ENCODE peak calls at places on chromosomes 1 and 21, in ten cellular contexts. One of them, this sample, is unnamed.

GRCh38 chr1:226337294-226337870 is 28.4 kb upstream of the LIN9 start:
- DNase-seq in OCI-LY7: no peak
- DNase-seq in AG04450: no peak
- DNase-seq in colonic mucosa: no peak
- DNase-seq in tibial nerve: no peak
- DNase-seq in PC-3: no peak
- DNase-seq in IMR-90: no peak
- DNase-seq in A549: no peak
- DNase-seq in heart left ventricle: no peak
- DNase-seq in CD8-positive, alpha-beta T cell: no peak
- DNase-seq in this sample: no peak

GRCh38 chr1:117365350-117366280 is 1.6 kb upstream of the MAN1A2 start:
- DNase-seq in A549: no peak
- DNase-seq in CD8-positive, alpha-beta T cell: no peak
- DNase-seq in heart left ventricle: no peak
- DNase-seq in PC-3: peak; percentile 16
- DNase-seq in IMR-90: peak; percentile 61
- DNase-seq in OCI-LY7: peak; percentile 13
- DNase-seq in colonic mucosa: no peak
- DNase-seq in AG04450: no peak
- DNase-seq in tibial nerve: no peak
- DNase-seq in this sample: no peak

GRCh38 chr1:216553040-216553439 is 129.8 kb upstream of the USH2A start:
- DNase-seq in colonic mucosa: no peak
- DNase-seq in A549: no peak
- DNase-seq in PC-3: no peak
- DNase-seq in tibial nerve: no peak
- DNase-seq in OCI-LY7: no peak
- DNase-seq in AG04450: no peak
- DNase-seq in heart left ventricle: no peak
- DNase-seq in IMR-90: no peak
- DNase-seq in CD8-positive, alpha-beta T cell: no peak
- DNase-seq in this sample: no peak

GRCh38 chr1:77833521-77834100 is 54.2 kb downstream of the MIGA1 start:
- DNase-seq in CD8-positive, alpha-beta T cell: no peak
- DNase-seq in colonic mucosa: no peak
- DNase-seq in heart left ventricle: no peak
- DNase-seq in A549: no peak
- DNase-seq in tibial nerve: no peak
- DNase-seq in OCI-LY7: no peak
- DNase-seq in PC-3: no peak
- DNase-seq in IMR-90: no peak
- DNase-seq in AG04450: no peak
- DNase-seq in this sample: no peak

GRCh38 chr1:78081980-78082860 is 36.5 kb downstream of the GIPC2 start:
- DNase-seq in colonic mucosa: no peak
- DNase-seq in heart left ventricle: no peak
- DNase-seq in AG04450: no peak
- DNase-seq in IMR-90: peak; percentile 62
- DNase-seq in PC-3: no peak
- DNase-seq in OCI-LY7: no peak
- DNase-seq in tibial nerve: no peak
- DNase-seq in A549: no peak
- DNase-seq in CD8-positive, alpha-beta T cell: no peak
- DNase-seq in this sample: no peak

GRCh38 chr1:39102537-39103320 is 76.6 kb downstream of the NDUFS5 start:
- DNase-seq in CD8-positive, alpha-beta T cell: no peak
- DNase-seq in AG04450: no peak
- DNase-seq in PC-3: peak; percentile 75
- DNase-seq in colonic mucosa: peak; percentile 34
- DNase-seq in OCI-LY7: peak; percentile 80
- DNase-seq in IMR-90: peak; percentile 83
- DNase-seq in tibial nerve: no peak
- DNase-seq in heart left ventricle: peak; percentile 39
- DNase-seq in A549: peak; percentile 67
- DNase-seq in this sample: no peak

GRCh38 chr21:37555672-37556261 is 189.2 kb downstream of the DYRK1A start:
- DNase-seq in heart left ventricle: no peak
- DNase-seq in colonic mucosa: no peak
- DNase-seq in tibial nerve: no peak
- DNase-seq in OCI-LY7: no peak
- DNase-seq in CD8-positive, alpha-beta T cell: no peak
- DNase-seq in IMR-90: no peak
- DNase-seq in AG04450: no peak
- DNase-seq in A549: no peak
- DNase-seq in PC-3: no peak
- DNase-seq in this sample: no peak

GRCh38 chr1:91685994-91686393 is 185.3 kb downstream of the CDC7 start:
- DNase-seq in CD8-positive, alpha-beta T cell: no peak
- DNase-seq in colonic mucosa: no peak
- DNase-seq in IMR-90: no peak
- DNase-seq in PC-3: peak; percentile 79
- DNase-seq in AG04450: no peak
- DNase-seq in A549: no peak
- DNase-seq in tibial nerve: no peak
- DNase-seq in OCI-LY7: no peak
- DNase-seq in heart left ventricle: no peak
- DNase-seq in this sample: no peak

GRCh38 chr1:21149430-21149861 is 27.3 kb downstream of the EIF4G3 start:
- DNase-seq in CD8-positive, alpha-beta T cell: no peak
- DNase-seq in A549: peak; percentile 67
- DNase-seq in PC-3: peak; percentile 74
- DNase-seq in colonic mucosa: peak; percentile 56
- DNase-seq in OCI-LY7: no peak
- DNase-seq in IMR-90: peak; percentile 56
- DNase-seq in heart left ventricle: no peak
- DNase-seq in AG04450: no peak
- DNase-seq in tibial nerve: no peak
- DNase-seq in this sample: no peak

GRCh38 chr1:236063919-236064673 is 794 bp downstream of the NID1 start:
- DNase-seq in colonic mucosa: peak; percentile 47
- DNase-seq in CD8-positive, alpha-beta T cell: no peak
- DNase-seq in A549: peak; percentile 36
- DNase-seq in tibial nerve: peak; percentile 52
- DNase-seq in heart left ventricle: peak; percentile 69
- DNase-seq in AG04450: no peak
- DNase-seq in OCI-LY7: no peak
- DNase-seq in PC-3: peak; percentile 47
- DNase-seq in IMR-90: peak; percentile 63
- DNase-seq in this sample: no peak

GRCh38 chr1:151641229-151641628 is 29.4 kb downstream of the SNX27 start:
- DNase-seq in tibial nerve: no peak
- DNase-seq in IMR-90: no peak
- DNase-seq in OCI-LY7: no peak
- DNase-seq in PC-3: peak; percentile 61
- DNase-seq in A549: no peak
- DNase-seq in CD8-positive, alpha-beta T cell: no peak
- DNase-seq in AG04450: no peak
- DNase-seq in heart left ventricle: no peak
- DNase-seq in colonic mucosa: no peak
- DNase-seq in this sample: no peak

GRCh38 chr1:212132040-212132439 is 96.5 kb downstream of the DTL start:
- DNase-seq in OCI-LY7: no peak
- DNase-seq in IMR-90: peak; percentile 22
- DNase-seq in A549: no peak
- DNase-seq in CD8-positive, alpha-beta T cell: no peak
- DNase-seq in heart left ventricle: no peak
- DNase-seq in AG04450: no peak
- DNase-seq in colonic mucosa: no peak
- DNase-seq in PC-3: no peak
- DNase-seq in tibial nerve: no peak
- DNase-seq in this sample: no peak

GRCh38 chr1:85465099-85465790 is at the start of gene DDAH1:
- DNase-seq in heart left ventricle: peak; percentile 55
- DNase-seq in IMR-90: peak; percentile 65
- DNase-seq in colonic mucosa: peak; percentile 83
- DNase-seq in A549: peak; percentile 55
- DNase-seq in tibial nerve: no peak
- DNase-seq in AG04450: no peak
- DNase-seq in CD8-positive, alpha-beta T cell: no peak
- DNase-seq in PC-3: peak; percentile 75
- DNase-seq in OCI-LY7: no peak
- DNase-seq in this sample: no peak

GRCh38 chr1:207813513-207813881 is 61.6 kb downstream of the CD46 start:
- DNase-seq in OCI-LY7: no peak
- DNase-seq in colonic mucosa: no peak
- DNase-seq in CD8-positive, alpha-beta T cell: no peak
- DNase-seq in tibial nerve: no peak
- DNase-seq in IMR-90: no peak
- DNase-seq in AG04450: no peak
- DNase-seq in A549: no peak
- DNase-seq in PC-3: no peak
- DNase-seq in heart left ventricle: no peak
- DNase-seq in this sample: no peak

GRCh38 chr1:207813946-207814345 is 62.1 kb downstream of the CD46 start:
- DNase-seq in PC-3: no peak
- DNase-seq in OCI-LY7: no peak
- DNase-seq in heart left ventricle: no peak
- DNase-seq in A549: no peak
- DNase-seq in AG04450: no peak
- DNase-seq in IMR-90: no peak
- DNase-seq in colonic mucosa: no peak
- DNase-seq in CD8-positive, alpha-beta T cell: no peak
- DNase-seq in tibial nerve: no peak
- DNase-seq in this sample: no peak

GRCh38 chr1:207811920-207812720 is 60.3 kb downstream of the CD46 start:
- DNase-seq in PC-3: peak; percentile 36
- DNase-seq in IMR-90: peak; percentile 32
- DNase-seq in A549: peak; percentile 60
- DNase-seq in colonic mucosa: no peak
- DNase-seq in OCI-LY7: no peak
- DNase-seq in AG04450: no peak
- DNase-seq in heart left ventricle: peak; percentile 66
- DNase-seq in tibial nerve: no peak
- DNase-seq in CD8-positive, alpha-beta T cell: peak; percentile 9
- DNase-seq in this sample: no peak

GRCh38 chr1:207814469-207814868 is 62.6 kb downstream of the CD46 start:
- DNase-seq in PC-3: no peak
- DNase-seq in CD8-positive, alpha-beta T cell: no peak
- DNase-seq in A549: no peak
- DNase-seq in OCI-LY7: no peak
- DNase-seq in IMR-90: no peak
- DNase-seq in colonic mucosa: no peak
- DNase-seq in tibial nerve: no peak
- DNase-seq in AG04450: no peak
- DNase-seq in heart left ventricle: no peak
- DNase-seq in this sample: no peak

GRCh38 chr1:207812778-207813512 is 61.1 kb downstream of the CD46 start:
- DNase-seq in PC-3: no peak
- DNase-seq in heart left ventricle: no peak
- DNase-seq in CD8-positive, alpha-beta T cell: no peak
- DNase-seq in IMR-90: no peak
- DNase-seq in OCI-LY7: no peak
- DNase-seq in AG04450: no peak
- DNase-seq in A549: no peak
- DNase-seq in tibial nerve: no peak
- DNase-seq in colonic mucosa: no peak
- DNase-seq in this sample: no peak
- H3K27ac ChIP-seq in PC-3: no peak overlapping the region
- H3K27ac ChIP-seq in heart left ventricle: peak overlapping the region; percentile 98
- H3K27ac ChIP-seq in CD8-positive, alpha-beta T cell: no peak overlapping the region
- H3K27ac ChIP-seq in IMR-90: no peak overlapping the region
- H3K27ac ChIP-seq in OCI-LY7: no peak overlapping the region
- H3K27ac ChIP-seq in AG04450: no peak overlapping the region
- H3K27ac ChIP-seq in A549: no peak overlapping the region
- H3K27ac ChIP-seq in tibial nerve: peak overlapping the region; percentile 83
- H3K27ac ChIP-seq in colonic mucosa: peak overlapping the region; percentile 20
- H3K27ac ChIP-seq in this sample: no peak overlapping the region

DNA sequence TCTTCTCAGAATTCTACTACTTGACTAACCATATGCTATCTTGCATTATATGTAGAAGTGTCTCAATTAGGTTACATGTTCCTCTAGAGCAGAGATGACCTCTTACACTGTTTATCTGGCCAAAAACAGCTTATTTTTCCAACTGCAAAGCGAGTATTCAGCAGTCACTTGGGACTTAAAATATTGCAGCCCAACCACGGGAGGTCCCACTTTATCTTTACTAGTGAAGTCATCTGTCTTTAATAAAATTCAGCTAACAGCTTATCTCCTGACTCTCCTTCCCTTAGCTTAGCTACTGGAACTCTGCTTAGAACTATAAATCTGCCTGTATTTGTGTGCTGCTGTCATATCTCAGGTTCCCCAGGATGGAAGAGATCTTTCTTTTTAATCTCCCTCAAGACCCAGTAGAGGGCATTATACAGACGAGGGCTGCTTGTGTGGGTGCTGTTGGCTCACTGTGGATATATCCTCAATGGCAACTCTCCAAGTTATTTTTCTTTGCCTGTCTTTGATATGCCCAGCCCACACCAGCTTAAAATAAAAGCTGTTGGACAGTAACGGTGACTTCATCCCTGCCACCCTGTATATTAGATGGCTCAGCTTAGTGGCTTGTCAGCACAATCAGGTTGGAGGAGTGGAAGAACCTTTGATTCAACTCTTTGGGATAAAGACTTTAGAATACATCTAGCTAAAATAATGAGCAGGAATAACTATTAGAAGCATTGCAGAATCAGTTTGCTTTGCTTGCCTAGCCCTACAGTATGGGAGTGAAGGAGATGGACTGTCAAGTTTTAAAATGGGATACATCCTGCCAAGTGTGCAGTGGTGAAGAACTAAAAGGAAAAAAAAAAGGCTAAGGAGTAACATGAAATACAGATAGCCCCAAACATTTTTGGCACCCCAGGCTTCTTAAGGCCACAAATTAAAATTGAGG is 9.6 kb downstream of the ENSA start:
- DNase-seq in PC-3: peak; percentile 84
- DNase-seq in tibial nerve: no peak
- DNase-seq in heart left ventricle: peak; percentile 33
- DNase-seq in A549: peak; percentile 79
- DNase-seq in IMR-90: peak; percentile 80
- DNase-seq in AG04450: no peak
- DNase-seq in CD8-positive, alpha-beta T cell: no peak
- DNase-seq in OCI-LY7: peak; percentile 50
- DNase-seq in colonic mucosa: no peak
- DNase-seq in this sample: no peak
- TF ChIP-seq CTCF in PC-3: peak; percentile 72
- TF ChIP-seq CTCF in tibial nerve: peak; percentile 18
- TF ChIP-seq CTCF in heart left ventricle: peak; percentile 37
- TF ChIP-seq CTCF in A549: peak; percentile 58
- TF ChIP-seq CTCF in IMR-90: peak; percentile 46
- TF ChIP-seq CTCF in AG04450: peak; percentile 48
- TF ChIP-seq CTCF in CD8-positive, alpha-beta T cell: no peak
- TF ChIP-seq CTCF in OCI-LY7: peak; percentile 76
- TF ChIP-seq CTCF in colonic mucosa: no peak
- TF ChIP-seq CTCF in this sample: peak; percentile 11

GRCh38 chr1:182740120-182740519 is 49.5 kb upstream of the NPL start:
- DNase-seq in IMR-90: no peak
- DNase-seq in colonic mucosa: no peak
- DNase-seq in PC-3: no peak
- DNase-seq in tibial nerve: no peak
- DNase-seq in CD8-positive, alpha-beta T cell: no peak
- DNase-seq in A549: no peak
- DNase-seq in OCI-LY7: no peak
- DNase-seq in AG04450: no peak
- DNase-seq in heart left ventricle: no peak
- DNase-seq in this sample: no peak
- H3K9me3 ChIP-seq in IMR-90: peaks cover 2% of the 10 kb centered on the region
- H3K9me3 ChIP-seq in colonic mucosa: no peaks in the 10 kb centered on the region
- H3K9me3 ChIP-seq in PC-3: no peaks in the 10 kb centered on the region
- H3K9me3 ChIP-seq in tibial nerve: no peaks in the 10 kb centered on the region
- H3K9me3 ChIP-seq in CD8-positive, alpha-beta T cell: no peaks in the 10 kb centered on the region
- H3K9me3 ChIP-seq in A549: no peaks in the 10 kb centered on the region
- H3K9me3 ChIP-seq in OCI-LY7: no peaks in the 10 kb centered on the region
- H3K9me3 ChIP-seq in AG04450: no peaks in the 10 kb centered on the region
- H3K9me3 ChIP-seq in heart left ventricle: no peaks in the 10 kb centered on the region
- H3K9me3 ChIP-seq in this sample: no peaks in the 10 kb centered on the region

GRCh38 chr1:234875328-234875952 is 253.2 kb downstream of the TOMM20 start:
- DNase-seq in IMR-90: no peak
- DNase-seq in tibial nerve: no peak
- DNase-seq in A549: no peak
- DNase-seq in heart left ventricle: no peak
- DNase-seq in AG04450: no peak
- DNase-seq in CD8-positive, alpha-beta T cell: no peak
- DNase-seq in PC-3: no peak
- DNase-seq in colonic mucosa: no peak
- DNase-seq in OCI-LY7: no peak
- DNase-seq in this sample: no peak
- H3K27ac ChIP-seq in IMR-90: no peak overlapping the region
- H3K27ac ChIP-seq in tibial nerve: no peak overlapping the region
- H3K27ac ChIP-seq in A549: peak overlapping the region; percentile 35
- H3K27ac ChIP-seq in heart left ventricle: no peak overlapping the region
- H3K27ac ChIP-seq in AG04450: no peak overlapping the region
- H3K27ac ChIP-seq in CD8-positive, alpha-beta T cell: no peak overlapping the region
- H3K27ac ChIP-seq in PC-3: no peak overlapping the region
- H3K27ac ChIP-seq in colonic mucosa: no peak overlapping the region
- H3K27ac ChIP-seq in OCI-LY7: no peak overlapping the region
- H3K27ac ChIP-seq in this sample: no peak overlapping the region